ENCODE peak calls at places on chromosomes 7 and 10, in four cellular contexts. X is fibroblast of pulmonary artery, T is Panc1, V is MM.1S. Q is an unnamed sample.

GRCh38 chr10:114172241-114172640 is 1.8 kb downstream of the CCDC186 start:
- DNase-seq in X (peak; percentile 43), T (no peak), V (no peak), Q (peak; percentile 11)

GRCh38 chr10:58393317-58393716 is 8.1 kb downstream of the TFAM start:
- DNase-seq in X (peak; percentile 29), T (no peak), V (no peak), Q (no peak)

GRCh38 chr7:53602817-53603418 is 567.5 kb downstream of the POM121L12 start:
- DNase-seq in X (no peak), T (no peak), V (no peak), Q (no peak)

GRCh38 chr10:43912469-43912868 is 263.8 kb upstream of the ZNF32 start:
- DNase-seq in X (no peak), T (no peak), V (no peak), Q (no peak)

GRCh38 chr7:145106001-145106400 is 270.1 kb upstream of the TPK1 start:
- DNase-seq in X (peak; percentile 3), T (no peak), V (no peak), Q (no peak)

GRCh38 chr10:124322191-124322980 is 96.3 kb downstream of the OAT start:
- DNase-seq in X (no peak), T (no peak), V (no peak), Q (no peak)

GRCh38 chr7:19106308-19107141 is 10.9 kb downstream of the TWIST1 start:
- DNase-seq in X (no peak), T (no peak), V (no peak), Q (no peak)

GRCh38 chr10:34396669-34397068 is 418.4 kb downstream of the PARD3 start:
- DNase-seq in X (no peak), T (no peak), V (no peak), Q (no peak)

GRCh38 chr10:86079088-86079487 is 287.5 kb downstream of the GRID1 start:
- DNase-seq in X (no peak), T (no peak), V (no peak), Q (no peak)

GRCh38 chr7:152543801-152544200 is 108.0 kb upstream of the KMT2C start:
- DNase-seq in X (no peak), T (no peak), V (no peak), Q (no peak)
- H3K4me3 ChIP-seq in X (no peak overlapping the region), T (no peak overlapping the region), V (no peak overlapping the region), Q (no peak overlapping the region)

GRCh38 chr10:59623100-59623822 is 86.4 kb downstream of the SLC16A9 start:
- DNase-seq in X (no peak), T (no peak), V (no peak), Q (no peak)
- H3K4me3 ChIP-seq in X (no peak overlapping the region), T (no peak overlapping the region), V (no peak overlapping the region), Q (no peak overlapping the region)

GRCh38 chr7:47991741-47992311 is 12.4 kb upstream of the HUS1 start:
- DNase-seq in X (peak; percentile 77), T (peak; percentile 75), V (peak; percentile 89), Q (peak; percentile 90)

GRCh38 chr7:47988496-47989386 is 9.3 kb upstream of the HUS1 start:
- DNase-seq in X (peak; percentile 22), T (no peak), V (peak; percentile 23), Q (peak; percentile 27)

GRCh38 chr7:47990592-47990991 is 11.2 kb upstream of the HUS1 start:
- DNase-seq in X (no peak), T (no peak), V (no peak), Q (no peak)

GRCh38 chr7:47991270-47991669 is 11.9 kb upstream of the HUS1 start:
- DNase-seq in X (no peak), T (no peak), V (no peak), Q (peak; percentile 35)

GRCh38 chr7:47992446-47992845 is 13.0 kb upstream of the HUS1 start:
- DNase-seq in X (no peak), T (no peak), V (no peak), Q (no peak)
- H3K4me3 ChIP-seq in X (no peak overlapping the region), T (peak overlapping the region; percentile 56), V (peak overlapping the region; percentile 80), Q (peak overlapping the region; percentile 68)

DNA sequence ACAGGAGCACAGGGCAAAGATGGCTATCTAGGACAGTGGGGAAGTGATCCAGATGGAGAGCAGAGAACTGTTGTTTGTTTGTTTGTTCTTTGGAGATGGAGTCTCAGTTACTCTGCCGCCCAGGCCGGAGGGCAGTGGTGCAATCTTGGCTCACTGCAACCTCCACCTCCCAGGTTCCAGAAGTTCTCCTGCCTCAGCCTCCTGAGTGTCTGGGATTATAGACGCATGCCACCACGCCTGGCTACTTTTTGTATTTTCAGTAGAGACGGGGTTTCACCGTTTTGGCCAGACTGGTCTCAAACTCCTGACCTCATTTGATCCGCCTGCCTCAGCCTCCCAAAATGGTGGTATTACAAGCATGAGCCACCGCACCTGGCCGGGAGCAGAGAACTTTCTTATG is 20.9 kb downstream of the METTL2B start:
- DNase-seq in X (no peak), T (no peak), V (no peak), Q (no peak)
- H3K4me3 ChIP-seq in X (no peak overlapping the region), T (no peak overlapping the region), V (no peak overlapping the region), Q (no peak overlapping the region)

Q was measured in OCI-LY7.